ENCODE peak calls at places on chromosomes 3 and 15, in four cellular contexts. Y, E, X and A are unnamed samples.

GRCh38 chr15:31508656-31509055 is 182.0 kb downstream of the KLF13 start:
- DNase-seq in X (no peak), E (no peak), Y (no peak), A (no peak)

GRCh38 chr15:99605990-99606389 is 40.2 kb downstream of the MEF2A start:
- DNase-seq in Y (no peak), X (no peak), E (no peak), A (no peak)

GRCh38 chr3:99681512-99681911 is 43.1 kb downstream of the COL8A1 start:
- DNase-seq in E (no peak), Y (no peak), X (no peak), A (no peak)

GRCh38 chr15:40512440-40512839 is 41.7 kb downstream of the CHST14 start:
- DNase-seq in Y (no peak), E (no peak), X (no peak), A (no peak)

GRCh38 chr15:48052871-48053383 is 67.9 kb upstream of the SLC24A5 start:
- DNase-seq in Y (no peak), E (no peak), X (no peak), A (no peak)

GRCh38 chr15:78374436-78375393 is 34.6 kb downstream of the CRABP1 start:
- DNase-seq in E (no peak), Y (no peak), X (peak), A (peak)

GRCh38 chr3:29335438-29335837 is 54.6 kb downstream of the RBMS3 start:
- DNase-seq in Y (no peak), X (no peak), E (no peak), A (peak)

GRCh38 chr15:40466426-40467259 is 4.1 kb upstream of the CHST14 start:
- DNase-seq in X (no peak), E (no peak), Y (no peak), A (no peak)

GRCh38 chr3:151431940-151432339 is 28.9 kb downstream of the IGSF10 start:
- DNase-seq in Y (no peak), X (no peak), E (no peak), A (no peak)

GRCh38 chr3:9098716-9099675 is 135.7 kb upstream of the RAD18 start:
- DNase-seq in E (no peak), Y (no peak), X (no peak), A (no peak)

GRCh38 chr3:104291878-104292277 is 1074.8 kb upstream of the ALCAM start:
- DNase-seq in Y (no peak), E (no peak), X (no peak), A (no peak)

GRCh38 chr3:117454236-117454635 is 744.7 kb downstream of the TUSC7 start:
- DNase-seq in E (no peak), Y (no peak), X (no peak), A (no peak)

GRCh38 chr15:90679959-90680358 is 37.2 kb upstream of the BLM start:
- DNase-seq in E (no peak), X (no peak), Y (no peak), A (no peak)

GRCh38 chr3:62199126-62199525 is 174.2 kb downstream of the FEZF2 start:
- DNase-seq in X (no peak), E (no peak), Y (no peak), A (no peak)

GRCh38 chr15:96337991-96338771 is 7.7 kb downstream of the NR2F2 start:
- DNase-seq in X (no peak), E (no peak), Y (no peak), A (no peak)

GRCh38 chr15:74978503-74978902 is 16.9 kb upstream of the SCAMP5 start:
- DNase-seq in X (no peak), E (no peak), Y (no peak), A (no peak)

GRCh38 chr3:49076627-49077026 is 17.2 kb downstream of the QRICH1 start:
- DNase-seq in E (no peak), X (no peak), Y (no peak), A (no peak)

GRCh38 chr3:123153821-123154323 is 47.9 kb upstream of the SEC22A start:
- DNase-seq in X (no peak), Y (no peak), E (no peak), A (no peak)

GRCh38 chr15:97976129-97976528 is 15.6 kb downstream of the ARRDC4 start:
- DNase-seq in X (no peak), E (no peak), Y (no peak), A (no peak)

GRCh38 chr3:109284071-109284470 is 32.2 kb downstream of the DPPA2 start:
- DNase-seq in Y (no peak), X (no peak), E (no peak), A (no peak)

GRCh38 chr15:77607111-77607893 is 25.4 kb downstream of the LINGO1 start:
- DNase-seq in Y (no peak), E (peak), X (no peak), A (no peak)

GRCh38 chr3:56772926-56773587 is 28.7 kb downstream of the ARHGEF3 start:
- DNase-seq in E (no peak), X (no peak), Y (no peak), A (no peak)

GRCh38 chr3:42605550-42606173 is 5.2 kb downstream of the NKTR start:
- DNase-seq in X (peak), E (peak), Y (no peak), A (no peak)

GRCh38 chr15:98838387-98839259 is 169.0 kb downstream of the PGPEP1L start:
- DNase-seq in E (no peak), X (no peak), Y (no peak), A (no peak)

GRCh38 chr15:76196949-76197315 is 114.3 kb downstream of the ETFA start:
- DNase-seq in X (no peak), E (no peak), Y (no peak), A (no peak)

GRCh38 chr3:43161684-43162512 is 56.0 kb upstream of the POMGNT2 start:
- DNase-seq in Y (no peak), E (no peak), X (peak), A (no peak)

GRCh38 chr3:3615533-3615932 is 183.7 kb upstream of the LRRN1 start:
- DNase-seq in X (no peak), Y (no peak), E (no peak), A (no peak)

GRCh38 chr15:50227076-50227475 is 38.5 kb downstream of the HDC start:
- DNase-seq in X (no peak), E (no peak), Y (no peak), A (no peak)

GRCh38 chr15:80459380-80459779 is 55.2 kb downstream of the ARNT2 start:
- DNase-seq in X (peak), E (no peak), Y (no peak), A (no peak)

GRCh38 chr3:110414851-110415250 is 656.8 kb upstream of the NECTIN3 start:
- DNase-seq in Y (no peak), X (peak), E (no peak), A (peak)

GRCh38 chr3:150292891-150293290 is 115.2 kb upstream of the TSC22D2 start:
- DNase-seq in E (no peak), Y (no peak), X (no peak), A (no peak)

GRCh38 chr15:31387483-31388118 is 61.0 kb downstream of the KLF13 start:
- DNase-seq in E (no peak), X (no peak), Y (no peak), A (no peak)

GRCh38 chr3:50339485-50340196 is 995 bp downstream of the RASSF1 start:
- DNase-seq in X (no peak), E (no peak), Y (no peak), A (no peak)
- TF ChIP-seq TCF7L2 in X (no peak), E (no peak), Y (no peak), A (no peak)

DNA sequence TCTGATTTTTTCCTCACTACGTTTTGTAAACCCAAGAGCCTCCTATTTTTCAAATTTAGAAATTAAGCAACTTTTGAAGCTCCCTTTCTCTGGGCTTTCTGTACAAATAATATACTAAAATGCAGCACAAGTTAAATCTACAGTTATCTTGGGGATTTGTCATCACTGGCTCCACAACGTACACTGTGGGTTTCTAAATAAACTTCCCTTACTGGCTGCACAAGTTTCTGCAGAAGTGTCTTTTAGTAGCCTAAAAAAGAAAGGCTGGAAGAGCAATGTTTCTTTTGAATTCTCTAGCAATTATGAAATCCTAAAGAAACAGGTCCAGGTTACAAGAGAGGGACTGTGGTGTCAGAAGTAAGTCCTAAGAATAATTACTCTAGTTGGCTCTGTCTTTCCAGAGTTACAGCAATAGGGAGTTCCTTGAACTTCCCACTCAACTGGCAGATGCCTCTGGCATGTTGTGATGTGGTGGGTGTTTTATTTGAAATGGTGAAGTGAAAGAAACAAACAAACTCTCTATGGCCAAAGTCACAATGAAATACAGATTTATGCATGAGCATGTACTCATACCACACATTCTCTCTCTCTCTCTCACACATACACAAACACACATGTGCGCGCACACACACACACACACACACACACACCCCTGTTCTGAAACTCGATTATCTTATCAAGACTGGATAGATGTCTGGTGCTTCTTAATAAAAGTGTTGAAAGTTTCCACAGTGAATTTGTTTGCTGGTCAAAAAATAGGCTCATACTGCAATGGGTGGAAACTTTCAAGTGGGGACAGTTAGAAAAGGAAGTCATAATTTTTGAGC is 198.2 kb downstream of the SSR3 start:
- DNase-seq in X (no peak), Y (no peak), E (no peak), A (no peak)
- TF ChIP-seq TCF7L2 in X (no peak), Y (no peak), E (no peak), A (no peak)

GRCh38 chr15:39079296-39079834 is 501.5 kb upstream of the THBS1 start:
- DNase-seq in X (no peak), E (no peak), Y (no peak), A (no peak)
- TF ChIP-seq TCF7L2 in X (no peak), E (no peak), Y (no peak), A (no peak)

DNA sequence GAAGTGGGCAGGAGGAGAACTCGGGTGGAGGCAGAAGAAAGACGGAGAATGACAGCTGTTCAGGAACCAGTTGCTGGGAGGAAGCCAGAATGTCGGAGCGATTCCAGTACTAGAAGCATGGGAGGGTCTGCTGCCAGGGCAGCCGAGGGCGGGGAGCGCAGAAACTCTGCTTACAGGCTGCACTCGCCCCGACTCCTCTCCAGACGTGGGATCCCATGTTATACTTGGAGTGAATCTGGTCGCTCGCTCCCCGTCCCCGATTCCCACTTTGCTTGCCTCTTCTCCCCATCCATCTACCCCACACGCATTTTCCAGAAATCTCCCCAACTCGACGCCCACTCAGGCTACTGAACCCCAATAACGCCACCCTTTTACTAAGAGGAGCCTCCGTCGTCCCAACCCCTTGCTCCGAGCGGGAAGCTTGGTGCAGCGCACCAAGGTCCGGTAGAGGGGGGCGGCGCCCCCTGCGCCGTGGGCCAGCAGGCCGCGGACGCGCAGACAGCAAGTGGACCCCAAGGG is 655 bp downstream of the GATM start:
- DNase-seq in E (no peak), X (no peak), Y (no peak), A (no peak)
- TF ChIP-seq TCF7L2 in E (no peak), X (no peak), Y (no peak), A (no peak)

DNA sequence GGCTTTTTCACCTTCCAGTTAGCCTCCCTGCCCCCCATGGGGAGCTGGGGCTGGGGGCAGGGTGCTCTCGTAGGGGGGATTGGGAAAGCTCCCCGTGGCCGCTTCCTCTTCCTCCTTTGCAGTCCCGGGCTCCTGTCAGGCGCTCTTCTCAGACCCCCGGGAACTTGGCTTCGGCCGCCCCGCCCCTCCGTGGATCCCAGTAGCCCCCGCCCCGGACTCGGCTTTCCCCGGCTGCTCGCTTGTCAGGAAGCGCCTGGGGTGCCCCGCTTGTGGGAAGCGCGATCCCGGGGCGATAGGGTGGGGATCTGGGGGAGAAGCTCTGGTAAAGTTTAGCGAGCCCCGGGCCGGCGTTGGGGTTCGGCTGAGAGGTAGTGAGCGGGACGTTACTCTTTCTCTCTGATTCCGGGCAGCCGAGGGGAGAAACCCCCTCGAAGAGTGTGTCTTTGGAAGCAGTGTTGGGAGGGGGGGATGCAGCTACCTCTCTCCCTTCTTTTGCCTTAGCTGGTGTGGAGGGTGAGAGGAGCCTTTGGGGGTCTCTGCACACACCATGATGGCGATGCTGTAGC is 626 bp downstream of the PIAS1 start:
- DNase-seq in E (peak), X (peak), Y (no peak), A (no peak)
- TF ChIP-seq TCF7L2 in E (no peak), X (no peak), Y (no peak), A (no peak)

GRCh38 chr3:184298759-184299487 is at the start of gene PSMD2:
- DNase-seq in E (peak), Y (peak), X (peak), A (peak)

GRCh38 chr3:184296616-184297015 is 2.4 kb upstream of the PSMD2 start:
- DNase-seq in E (no peak), Y (no peak), X (no peak), A (no peak)

GRCh38 chr3:184299488-184300376 is 691 bp downstream of the PSMD2 start:
- DNase-seq in Y (no peak), X (no peak), E (no peak), A (no peak)

GRCh38 chr3:184295771-184296170 is 3.3 kb upstream of the PSMD2 start:
- DNase-seq in Y (no peak), E (no peak), X (no peak), A (no peak)

DNA sequence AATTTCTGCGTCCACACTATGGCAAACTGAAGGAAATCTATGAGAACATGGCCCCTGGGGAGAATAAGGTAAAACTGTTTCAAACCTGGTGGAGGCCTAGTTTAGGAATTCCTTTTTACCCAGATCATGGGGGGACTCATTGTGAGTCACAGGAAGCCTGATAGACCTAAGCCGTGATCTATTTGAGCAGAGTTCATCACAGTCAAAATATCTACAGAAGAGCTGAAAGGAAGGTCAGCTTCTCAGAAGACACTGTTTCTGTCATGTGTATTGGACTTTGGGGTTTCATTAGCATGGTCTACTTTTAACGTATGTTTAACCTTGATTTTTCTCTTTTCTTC is 1.3 kb downstream of the PSMD2 start:
- DNase-seq in Y (no peak), E (no peak), X (no peak), A (no peak)
- TF ChIP-seq TCF7L2 in Y (no peak), E (no peak), X (no peak), A (no peak)

DNA sequence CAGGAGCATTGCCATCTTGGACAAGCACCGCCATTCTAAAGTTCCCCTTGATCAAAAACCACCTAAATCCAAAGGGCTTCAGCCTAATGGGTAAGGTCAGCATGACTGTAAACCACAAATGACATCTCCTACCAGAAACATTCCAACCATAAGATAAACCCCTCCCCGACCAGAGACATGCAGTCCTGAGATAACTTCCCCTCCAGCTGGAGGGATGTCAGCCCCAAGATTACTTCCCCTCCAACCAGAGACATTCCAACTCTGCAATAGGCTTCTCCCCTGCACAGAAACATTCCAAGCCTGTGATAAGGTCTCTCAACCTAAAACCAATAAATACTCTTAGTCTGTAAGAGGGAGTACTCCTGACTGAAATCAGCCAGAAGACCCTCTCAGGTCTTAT is 62.7 kb upstream of the DNAJC19 start:
- DNase-seq in Y (no peak), E (no peak), X (no peak), A (no peak)
- TF ChIP-seq TCF7L2 in Y (no peak), E (no peak), X (no peak), A (no peak)

GRCh38 chr3:153052096-153052460 is 109.9 kb upstream of the RAP2B start:
- DNase-seq in E (peak), Y (peak), X (peak), A (peak)
- TF ChIP-seq TCF7L2 in E (no peak), Y (no peak), X (no peak), A (peak)